ENCODE peak calls at places on chromosomes 4 and X, in four cellular contexts. One of them, this sample, is unnamed.

GRCh38 chr4:67451464-67451863 is 93.8 kb downstream of the CENPC start:
- DNase-seq in CD8-positive, alpha-beta memory T cell: no peak
- DNase-seq in aorta: no peak
- DNase-seq in tibial artery: no peak
- DNase-seq in this sample: no peak

GRCh38 chr4:180057198-180057821 is 2185.9 kb upstream of the TENM3 start:
- DNase-seq in CD8-positive, alpha-beta memory T cell: no peak
- DNase-seq in aorta: no peak
- DNase-seq in tibial artery: no peak
- DNase-seq in this sample: no peak

GRCh38 chr4:95251568-95251967 is 297.2 kb downstream of the UNC5C start:
- DNase-seq in CD8-positive, alpha-beta memory T cell: no peak
- DNase-seq in aorta: no peak
- DNase-seq in tibial artery: no peak
- DNase-seq in this sample: no peak

GRCh38 chr4:74157116-74157742 is 689 bp upstream of the MTHFD2L start:
- DNase-seq in CD8-positive, alpha-beta memory T cell: no peak
- DNase-seq in aorta: no peak
- DNase-seq in tibial artery: no peak
- DNase-seq in this sample: no peak

GRCh38 chr4:4820264-4820663 is 39.2 kb upstream of the MSX1 start:
- DNase-seq in CD8-positive, alpha-beta memory T cell: no peak
- DNase-seq in aorta: no peak
- DNase-seq in tibial artery: no peak
- DNase-seq in this sample: no peak

GRCh38 chr4:186725422-186726149 is 1.9 kb upstream of the FAT1 start:
- DNase-seq in CD8-positive, alpha-beta memory T cell: no peak
- DNase-seq in aorta: peak; percentile 78
- DNase-seq in tibial artery: peak; percentile 90
- DNase-seq in this sample: no peak

GRCh38 chr4:20464381-20464780 is 212.7 kb downstream of the SLIT2 start:
- DNase-seq in CD8-positive, alpha-beta memory T cell: no peak
- DNase-seq in aorta: no peak
- DNase-seq in tibial artery: no peak
- DNase-seq in this sample: no peak

GRCh38 chr4:24488399-24489164 is 95.8 kb downstream of the DHX15 start:
- DNase-seq in CD8-positive, alpha-beta memory T cell: peak; percentile 55
- DNase-seq in aorta: peak; percentile 78
- DNase-seq in tibial artery: peak; percentile 75
- DNase-seq in this sample: no peak

GRCh38 chrX:13074297-13075262 is 30.2 kb upstream of the FAM9C start:
- DNase-seq in CD8-positive, alpha-beta memory T cell: no peak
- DNase-seq in aorta: no peak
- DNase-seq in tibial artery: no peak
- DNase-seq in this sample: no peak

GRCh38 chr4:77141964-77142641 is 14.9 kb upstream of the CCNG2 start:
- DNase-seq in CD8-positive, alpha-beta memory T cell: no peak
- DNase-seq in aorta: no peak
- DNase-seq in tibial artery: no peak
- DNase-seq in this sample: peak; percentile 55

GRCh38 chrX:106698693-106699092 is 27.8 kb upstream of the RNF128 start:
- DNase-seq in CD8-positive, alpha-beta memory T cell: no peak
- DNase-seq in aorta: no peak
- DNase-seq in tibial artery: no peak
- DNase-seq in this sample: no peak

GRCh38 chrX:47958943-47959342 is 44.8 kb downstream of the ZNF182 start:
- DNase-seq in CD8-positive, alpha-beta memory T cell: no peak
- DNase-seq in aorta: no peak
- DNase-seq in tibial artery: no peak
- DNase-seq in this sample: peak; percentile 17

GRCh38 chr4:137968956-137969709 is 273.0 kb downstream of the SLC7A11 start:
- DNase-seq in CD8-positive, alpha-beta memory T cell: no peak
- DNase-seq in aorta: no peak
- DNase-seq in tibial artery: no peak
- DNase-seq in this sample: no peak

GRCh38 chr4:112650332-112650731 is 13.4 kb downstream of the LARP7 start:
- DNase-seq in CD8-positive, alpha-beta memory T cell: no peak
- DNase-seq in aorta: no peak
- DNase-seq in tibial artery: no peak
- DNase-seq in this sample: no peak

GRCh38 chr4:110124721-110125120 is 73.7 kb downstream of the ELOVL6 start:
- DNase-seq in CD8-positive, alpha-beta memory T cell: no peak
- DNase-seq in aorta: no peak
- DNase-seq in tibial artery: no peak
- DNase-seq in this sample: no peak

GRCh38 chrX:107996124-107996523 is 14.0 kb upstream of the TEX13B start:
- DNase-seq in CD8-positive, alpha-beta memory T cell: no peak
- DNase-seq in aorta: no peak
- DNase-seq in tibial artery: no peak
- DNase-seq in this sample: no peak

GRCh38 chr4:110503588-110504435 is 27.9 kb downstream of the ENPEP start:
- DNase-seq in CD8-positive, alpha-beta memory T cell: no peak
- DNase-seq in aorta: no peak
- DNase-seq in tibial artery: no peak
- DNase-seq in this sample: no peak

GRCh38 chrX:10055430-10055829 is 88.3 kb downstream of the CLDN34 start:
- DNase-seq in CD8-positive, alpha-beta memory T cell: no peak
- DNase-seq in aorta: no peak
- DNase-seq in tibial artery: no peak
- DNase-seq in this sample: no peak

GRCh38 chr4:6250235-6250983 is 19.2 kb upstream of the WFS1 start:
- DNase-seq in CD8-positive, alpha-beta memory T cell: no peak
- DNase-seq in aorta: no peak
- DNase-seq in tibial artery: no peak
- DNase-seq in this sample: peak; percentile 61

GRCh38 chrX:37883196-37883595 is 35.8 kb upstream of the DYNLT3 start:
- DNase-seq in CD8-positive, alpha-beta memory T cell: no peak
- DNase-seq in aorta: no peak
- DNase-seq in tibial artery: no peak
- DNase-seq in this sample: no peak

GRCh38 chr4:16693040-16693506 is 205.4 kb downstream of the LDB2 start:
- DNase-seq in CD8-positive, alpha-beta memory T cell: no peak
- DNase-seq in aorta: peak; percentile 58
- DNase-seq in tibial artery: no peak
- DNase-seq in this sample: no peak

GRCh38 chr4:102169345-102169744 is 175.9 kb downstream of the SLC39A8 start:
- DNase-seq in CD8-positive, alpha-beta memory T cell: no peak
- DNase-seq in aorta: no peak
- DNase-seq in tibial artery: no peak
- DNase-seq in this sample: no peak

GRCh38 chrX:115494133-115494532 is 66.8 kb upstream of the PLS3 start:
- DNase-seq in CD8-positive, alpha-beta memory T cell: no peak
- DNase-seq in aorta: no peak
- DNase-seq in tibial artery: no peak
- DNase-seq in this sample: no peak

GRCh38 chr4:176709417-176709816 is 83.3 kb downstream of the VEGFC start:
- DNase-seq in CD8-positive, alpha-beta memory T cell: no peak
- DNase-seq in aorta: no peak
- DNase-seq in tibial artery: no peak
- DNase-seq in this sample: no peak

GRCh38 chr4:20603671-20604313 is 96.5 kb upstream of the PACRGL start:
- DNase-seq in CD8-positive, alpha-beta memory T cell: no peak
- DNase-seq in aorta: no peak
- DNase-seq in tibial artery: no peak
- DNase-seq in this sample: no peak

GRCh38 chr4:128782875-128783614 is 26.5 kb upstream of the JADE1 start:
- DNase-seq in CD8-positive, alpha-beta memory T cell: no peak
- DNase-seq in aorta: peak; percentile 62
- DNase-seq in tibial artery: peak; percentile 74
- DNase-seq in this sample: no peak

GRCh38 chrX:65985922-65986588 is 53.8 kb downstream of the VSIG4 start:
- DNase-seq in CD8-positive, alpha-beta memory T cell: peak; percentile 23
- DNase-seq in aorta: no peak
- DNase-seq in tibial artery: no peak
- DNase-seq in this sample: peak; percentile 82

GRCh38 chr4:140094701-140095420 is 59.1 kb downstream of the MAML3 start:
- DNase-seq in CD8-positive, alpha-beta memory T cell: no peak
- DNase-seq in aorta: peak; percentile 90
- DNase-seq in tibial artery: peak; percentile 87
- DNase-seq in this sample: peak; percentile 51

GRCh38 chr4:105277702-105278101 is 131.0 kb downstream of the TET2 start:
- DNase-seq in CD8-positive, alpha-beta memory T cell: no peak
- DNase-seq in aorta: no peak
- DNase-seq in tibial artery: no peak
- DNase-seq in this sample: no peak

GRCh38 chr4:170305627-170306026 is 215.9 kb upstream of the AADAT start:
- DNase-seq in CD8-positive, alpha-beta memory T cell: no peak
- DNase-seq in aorta: no peak
- DNase-seq in tibial artery: no peak
- DNase-seq in this sample: no peak
- H3K27ac ChIP-seq in CD8-positive, alpha-beta memory T cell: no peak overlapping the region
- H3K27ac ChIP-seq in aorta: no peak overlapping the region
- H3K27ac ChIP-seq in tibial artery: no peak overlapping the region
- H3K27ac ChIP-seq in this sample: no peak overlapping the region

DNA sequence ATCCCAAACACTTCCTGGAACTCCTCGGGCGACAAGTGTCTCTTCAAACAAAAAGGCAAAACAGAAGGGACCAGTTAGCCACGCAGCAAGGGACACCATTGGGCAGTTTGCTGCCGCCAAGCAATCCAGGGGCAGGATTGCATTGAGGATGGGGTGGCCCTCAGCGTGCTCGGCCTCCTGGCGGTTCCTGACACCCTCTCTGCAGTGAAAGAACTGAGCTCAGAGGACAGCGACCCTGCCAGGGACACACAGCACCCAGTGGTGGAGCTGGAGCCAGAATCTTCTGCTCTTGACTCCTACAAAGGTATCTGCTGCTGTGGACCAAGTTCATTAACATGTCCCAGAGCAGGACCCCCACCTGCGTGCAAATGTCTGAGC is 27.4 kb upstream of the AFAP1 start:
- DNase-seq in CD8-positive, alpha-beta memory T cell: no peak
- DNase-seq in aorta: peak; percentile 21
- DNase-seq in tibial artery: no peak
- DNase-seq in this sample: no peak
- H3K4me1 ChIP-seq in CD8-positive, alpha-beta memory T cell: peaks cover 62% of the 10 kb centered on the region
- H3K4me1 ChIP-seq in aorta: no peaks in the 10 kb centered on the region
- H3K4me1 ChIP-seq in tibial artery: peaks cover 13% of the 10 kb centered on the region
- H3K4me1 ChIP-seq in this sample: peaks cover 63% of the 10 kb centered on the region

GRCh38 chr4:37467824-37468223 is 218.4 kb downstream of the RELL1 start:
- DNase-seq in CD8-positive, alpha-beta memory T cell: no peak
- DNase-seq in aorta: no peak
- DNase-seq in tibial artery: no peak
- DNase-seq in this sample: no peak

GRCh38 chr4:37469286-37469685 is 216.9 kb downstream of the RELL1 start:
- DNase-seq in CD8-positive, alpha-beta memory T cell: no peak
- DNase-seq in aorta: no peak
- DNase-seq in tibial artery: no peak
- DNase-seq in this sample: no peak

GRCh38 chr4:37471971-37472370 is 214.2 kb downstream of the RELL1 start:
- DNase-seq in CD8-positive, alpha-beta memory T cell: no peak
- DNase-seq in aorta: peak; percentile 48
- DNase-seq in tibial artery: no peak
- DNase-seq in this sample: no peak

GRCh38 chr4:37467223-37467622 is 219.0 kb downstream of the RELL1 start:
- DNase-seq in CD8-positive, alpha-beta memory T cell: no peak
- DNase-seq in aorta: no peak
- DNase-seq in tibial artery: no peak
- DNase-seq in this sample: no peak

GRCh38 chr4:37470243-37470642 is 215.9 kb downstream of the RELL1 start:
- DNase-seq in CD8-positive, alpha-beta memory T cell: no peak
- DNase-seq in aorta: no peak
- DNase-seq in tibial artery: no peak
- DNase-seq in this sample: no peak
- H3K4me3 ChIP-seq in CD8-positive, alpha-beta memory T cell: no peak overlapping the region
- H3K4me3 ChIP-seq in aorta: no peak overlapping the region
- H3K4me3 ChIP-seq in tibial artery: no peak overlapping the region
- H3K4me3 ChIP-seq in this sample: no peak overlapping the region

DNA sequence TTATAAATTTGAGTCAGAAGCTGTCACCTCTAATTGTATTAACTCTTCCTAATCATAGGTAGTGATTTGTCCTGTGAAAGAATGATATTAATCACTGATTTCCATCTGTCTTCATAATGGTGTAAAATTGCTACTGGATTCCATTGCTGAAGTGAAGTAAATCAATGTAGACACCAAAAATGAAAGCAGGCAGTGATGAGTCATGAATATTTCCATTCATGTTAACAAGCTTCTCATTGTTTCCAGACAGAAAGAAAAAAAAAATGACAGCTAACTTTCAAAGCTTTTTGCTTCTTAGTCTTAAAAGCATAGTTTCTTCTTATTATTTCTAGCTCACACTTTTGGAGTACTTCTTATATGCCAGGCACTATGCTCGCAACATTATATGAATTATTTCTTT is 21.5 kb downstream of the FAM114A1 start:
- DNase-seq in CD8-positive, alpha-beta memory T cell: no peak
- DNase-seq in aorta: no peak
- DNase-seq in tibial artery: no peak
- DNase-seq in this sample: no peak
- H3K27ac ChIP-seq in CD8-positive, alpha-beta memory T cell: no peak overlapping the region
- H3K27ac ChIP-seq in aorta: no peak overlapping the region
- H3K27ac ChIP-seq in tibial artery: peak overlapping the region; percentile 17
- H3K27ac ChIP-seq in this sample: no peak overlapping the region

DNA sequence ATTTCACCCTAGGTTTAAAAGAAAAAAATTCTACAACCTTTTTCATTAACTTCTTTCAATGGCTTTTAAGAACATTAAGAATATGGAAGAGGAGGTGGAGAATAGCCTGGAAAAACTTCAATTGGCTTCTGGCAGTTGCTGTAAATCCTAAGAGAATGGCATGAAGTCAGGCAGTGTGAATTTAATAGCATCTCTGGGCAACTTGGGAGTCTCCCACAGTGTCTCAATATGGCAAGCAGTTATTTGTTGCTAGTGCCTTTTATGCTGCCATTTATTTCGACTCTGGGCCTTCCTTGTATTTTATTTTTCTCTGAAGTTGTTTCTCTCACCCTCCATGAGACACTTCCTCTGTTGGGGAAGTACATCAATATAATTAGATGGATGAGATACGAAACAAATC is 322.1 kb downstream of the CBLL2 start:
- DNase-seq in CD8-positive, alpha-beta memory T cell: no peak
- DNase-seq in aorta: no peak
- DNase-seq in tibial artery: no peak
- DNase-seq in this sample: no peak
- H3K4me1 ChIP-seq in CD8-positive, alpha-beta memory T cell: no peaks in the 10 kb centered on the region
- H3K4me1 ChIP-seq in aorta: no peaks in the 10 kb centered on the region
- H3K4me1 ChIP-seq in tibial artery: no peaks in the 10 kb centered on the region
- H3K4me1 ChIP-seq in this sample: no peaks in the 10 kb centered on the region